ENCODE peak calls at places on chromosomes 4 and X, in nine cellular contexts. G, F, O, E, C, D, Y, Q and W are unnamed samples.

GRCh38 chr4:189785257-189785656 is 155.4 kb upstream of the FRG1 start:
- DNase-seq in G (no peak), F (no peak), O (no peak), E (no peak), C (no peak), D (no peak), Y (no peak), Q (no peak), W (no peak)

GRCh38 chr4:175066923-175067627 is 148.9 kb downstream of the ADAM29 start:
- DNase-seq in G (no peak), F (no peak), O (no peak), E (no peak), C (no peak), D (no peak), Y (no peak), Q (no peak), W (no peak)

GRCh38 chr4:87807402-87807801 is 8.0 kb downstream of the IBSP start:
- DNase-seq in G (no peak), F (no peak), O (no peak), E (no peak), C (no peak), D (no peak), Y (no peak), Q (no peak), W (no peak)

GRCh38 chr4:89006307-89006706 is 50.7 kb downstream of the FAM13A start:
- DNase-seq in G (no peak), F (no peak), O (no peak), E (no peak), C (no peak), D (no peak), Y (no peak), Q (no peak), W (no peak)

GRCh38 chr4:100504086-100504874 is 13.5 kb downstream of the EMCN start:
- DNase-seq in G (no peak), F (no peak), O (no peak), E (no peak), C (no peak), D (no peak), Y (no peak), Q (no peak), W (no peak)

GRCh38 chr4:48275247-48275646 is 5.6 kb upstream of the TEC start:
- DNase-seq in G (peak; percentile 53), F (no peak), O (no peak), E (no peak), C (no peak), D (no peak), Y (no peak), Q (no peak), W (peak; percentile 79)

GRCh38 chr4:138062929-138063328 is 179.2 kb downstream of the SLC7A11 start:
- DNase-seq in G (no peak), F (no peak), O (no peak), E (no peak), C (no peak), D (no peak), Y (no peak), Q (no peak), W (no peak)

GRCh38 chr4:113646456-113646809 is 115.1 kb downstream of the CAMK2D start:
- DNase-seq in G (peak; percentile 85), F (no peak), O (no peak), E (no peak), C (no peak), D (no peak), Y (no peak), Q (no peak), W (no peak)

GRCh38 chr4:54709281-54709854 is 51.6 kb downstream of the KIT start:
- DNase-seq in G (no peak), F (no peak), O (no peak), E (no peak), C (peak; percentile 37), D (no peak), Y (no peak), Q (no peak), W (no peak)

GRCh38 chr4:29549308-29549707 is 1170.9 kb upstream of the PCDH7 start:
- DNase-seq in G (no peak), F (no peak), O (no peak), E (no peak), C (no peak), D (no peak), Y (no peak), Q (no peak), W (no peak)

DNA sequence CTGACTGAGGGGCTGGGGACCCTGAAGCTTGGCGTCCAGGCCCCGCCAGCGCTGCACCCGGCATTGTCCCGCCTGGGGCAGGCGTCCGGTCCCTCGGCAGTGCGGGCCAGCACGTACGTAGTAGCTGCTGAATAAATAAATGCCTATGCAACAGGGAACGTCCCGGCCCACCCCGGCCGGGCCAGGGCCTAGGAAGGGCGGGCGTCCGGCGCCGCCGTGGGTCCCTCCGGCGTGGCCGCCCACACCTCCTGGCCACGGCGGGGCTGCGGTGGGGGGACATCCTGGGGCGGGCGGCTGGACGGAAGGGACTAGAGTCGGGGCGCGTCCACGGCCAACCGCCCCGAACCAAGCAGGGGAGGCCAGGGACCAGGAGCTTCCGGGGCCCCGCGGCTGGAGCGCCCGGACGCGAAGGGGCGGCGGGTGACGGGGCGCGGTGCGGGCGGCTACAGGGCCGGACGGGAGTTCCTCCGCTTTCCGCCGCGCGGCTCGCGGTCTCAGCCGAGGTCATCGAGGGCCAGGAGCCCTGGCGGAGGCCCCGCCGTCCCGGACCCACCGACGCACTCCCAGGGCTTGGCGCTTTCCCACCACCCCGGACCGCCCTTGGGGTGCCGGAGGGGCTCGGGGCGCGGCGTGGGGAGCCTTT is 856 bp upstream of the WWC2 start:
- DNase-seq in G (peak; percentile 38), F (peak; percentile 28), O (peak; percentile 92), E (peak; percentile 79), C (peak; percentile 54), D (peak; percentile 86), Y (peak; percentile 22), Q (no peak), W (peak; percentile 74)
- TF ChIP-seq POLR2A in G (no peak), F (no peak), O (no peak), E (no peak), C (no peak), D (no peak), Y (no peak), Q (no peak), W (no peak)

GRCh38 chr4:1743975-1744374 is 22.7 kb downstream of the TACC3 start:
- DNase-seq in G (no peak), F (no peak), O (no peak), E (no peak), C (no peak), D (no peak), Y (no peak), Q (no peak), W (no peak)
- TF ChIP-seq POLR2A in G (no peak), F (no peak), O (no peak), E (no peak), C (no peak), D (no peak), Y (no peak), Q (no peak), W (no peak)

GRCh38 chr4:28354874-28355273 is 1494.2 kb downstream of the STIM2 start:
- DNase-seq in G (no peak), F (no peak), O (no peak), E (no peak), C (no peak), D (no peak), Y (no peak), Q (no peak), W (no peak)
- TF ChIP-seq POLR2A in G (no peak), F (no peak), O (no peak), E (no peak), C (no peak), D (no peak), Y (no peak), Q (no peak), W (no peak)

GRCh38 chrX:68433981-68434299 is 645 bp upstream of the OPHN1 start:
- DNase-seq in G (no peak), F (no peak), O (no peak), E (no peak), C (no peak), D (no peak), Y (no peak), Q (no peak), W (no peak)
- TF ChIP-seq POLR2A in G (no peak), F (no peak), O (no peak), E (no peak), C (no peak), D (peak; percentile 33), Y (no peak), Q (no peak), W (no peak)

DNA sequence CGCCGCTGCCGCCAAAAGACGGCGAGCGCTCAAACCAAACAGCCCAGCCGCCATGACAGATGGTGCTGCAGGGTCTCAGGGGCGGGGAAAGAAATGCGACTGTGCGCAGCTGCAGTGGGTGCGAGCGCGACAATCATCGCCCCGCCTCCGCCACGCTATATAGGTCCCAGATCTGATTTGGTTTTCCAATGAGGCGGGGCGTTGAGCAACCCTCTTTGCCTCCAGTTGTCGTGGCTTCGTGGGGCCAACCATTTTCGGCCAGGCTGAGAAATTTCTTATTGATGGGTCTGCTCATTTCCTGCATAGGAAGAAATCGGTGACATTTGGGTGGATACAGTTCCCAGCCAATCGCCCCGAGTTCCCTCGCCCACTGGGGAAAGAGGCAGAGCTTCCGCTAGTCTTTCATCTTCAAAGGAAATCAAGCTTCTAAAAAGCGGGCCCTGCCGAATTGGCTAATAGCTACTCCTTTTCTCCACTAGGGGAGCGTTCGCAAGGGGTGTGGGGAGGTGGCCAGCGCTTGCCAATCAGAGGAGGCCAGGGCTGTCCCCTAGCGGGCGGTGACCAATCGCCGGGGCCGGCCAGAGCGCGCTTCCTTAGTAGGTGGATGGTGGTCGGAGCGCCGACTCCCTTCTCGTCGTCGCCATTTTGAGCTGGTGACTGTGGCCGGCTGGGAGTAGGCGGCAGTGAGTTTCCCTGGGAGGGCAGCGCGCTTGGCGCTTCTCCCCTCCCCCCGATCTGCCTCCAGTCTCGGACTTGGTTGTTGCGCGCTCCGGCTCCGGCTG is at the start of the genes NDUFB11 and RBM10:
- DNase-seq in G (peak; percentile 97), F (peak; percentile 93), O (peak; percentile 95), E (peak; percentile 98), C (peak; percentile 95), D (peak; percentile 96), Y (peak; percentile 86), Q (peak; percentile 43), W (peak; percentile 95)
- TF ChIP-seq POLR2A in G (peak; percentile 81), F (peak; percentile 58), O (peak; percentile 65), E (peak; percentile 62), C (peak; percentile 64), D (peak; percentile 44), Y (peak; percentile 48), Q (no peak), W (peak; percentile 81)

GRCh38 chrX:21193196-21193595 is 181.0 kb upstream of the CNKSR2 start:
- DNase-seq in G (no peak), F (no peak), O (no peak), E (no peak), C (no peak), D (no peak), Y (no peak), Q (no peak), W (no peak)

GRCh38 chrX:21194526-21194925 is 179.7 kb upstream of the CNKSR2 start:
- DNase-seq in G (no peak), F (no peak), O (no peak), E (no peak), C (no peak), D (no peak), Y (no peak), Q (no peak), W (no peak)
- TF ChIP-seq POLR2A in G (no peak), F (no peak), O (no peak), E (no peak), C (no peak), D (no peak), Y (no peak), Q (no peak), W (no peak)